ENCODE peak calls at places on chromosomes 1 and 21, in four cellular contexts. F is NCI-H510A treated with DMSO at 0.1 percent for 48 hours, Y is NCI-H2171 treated with DMSO at 0.1 percent for 48 hours, M is pancreas. K is an unnamed sample.

GRCh38 chr1:24641646-24642151 is 1.4 kb upstream of the SRRM1 start:
- DNase-seq in F (no peak), Y (no peak), M (peak), K (peak)

GRCh38 chr1:212722270-212722945 is 22.8 kb upstream of the BATF3 start:
- DNase-seq in F (no peak), Y (no peak), M (no peak), K (no peak)

GRCh38 chr1:246005067-246005466 is 502.0 kb downstream of the SMYD3 start:
- DNase-seq in F (no peak), Y (no peak), M (no peak), K (no peak)

GRCh38 chr1:175887981-175888428 is 144.6 kb upstream of the TNR start:
- DNase-seq in F (peak), Y (peak), M (peak), K (peak)

GRCh38 chr1:29832471-29832870 is 596.1 kb downstream of the PTPRU start:
- DNase-seq in F (no peak), Y (no peak), M (no peak), K (no peak)

GRCh38 chr1:84996846-84997666 is at the start of gene MCOLN2:
- DNase-seq in F (peak), Y (peak), M (peak), K (peak)

GRCh38 chr1:72284398-72285073 is 2.2 kb upstream of the NEGR1 start:
- DNase-seq in F (peak), Y (peak), M (no peak), K (peak)

GRCh38 chr21:36707763-36708511 is 9.0 kb downstream of the SIM2 start:
- DNase-seq in F (no peak), Y (no peak), M (no peak), K (peak)

GRCh38 chr1:23618586-23619083 is 59.3 kb upstream of the ID3 start:
- DNase-seq in F (no peak), Y (no peak), M (no peak), K (no peak)

K was measured in ureter.